ENCODE peak calls at places on chromosomes 7 and 10, in six cellular contexts. X, Q, Y, R, A and D are unnamed samples.
A peak's percentile ranks its signal among the peaks of the same experiment; 100 is the strongest.

GRCh38 chr10:76113952-76114351 is 682.5 kb downstream of the LRMDA start:
- DNase-seq in Q (no peak), R (peak; percentile 1), Y (no peak), X (no peak), A (no peak), D (peak; percentile 45)

GRCh38 chr7:1041471-1042160 is 2.7 kb upstream of the GPR146 start:
- DNase-seq in R (no peak), Q (no peak), A (no peak), Y (no peak), X (no peak), D (no peak)

GRCh38 chr7:83832009-83832408 is 183.1 kb upstream of the SEMA3E start:
- DNase-seq in Y (no peak), X (no peak), Q (no peak), R (no peak), A (no peak), D (no peak)

GRCh38 chr7:21041666-21042065 is 255.0 kb upstream of the SP8 start:
- DNase-seq in A (no peak), Y (no peak), R (no peak), X (no peak), Q (no peak), D (no peak)

GRCh38 chr7:93923946-93924345 is 2.4 kb downstream of the GNG11 start:
- DNase-seq in X (no peak), A (no peak), R (no peak), Q (no peak), Y (no peak), D (no peak)

GRCh38 chr7:57876-58275 is 134.5 kb upstream of the FAM20C start:
- DNase-seq in Y (no peak), R (peak; percentile 17), Q (no peak), A (no peak), X (peak; percentile 13), D (peak; percentile 63)

GRCh38 chr10:54133201-54133600 is 667.8 kb downstream of the PCDH15 start:
- DNase-seq in R (no peak), A (no peak), X (no peak), Y (no peak), Q (no peak), D (no peak)

GRCh38 chr7:5491251-5492044 is 67.8 kb upstream of the TNRC18 start:
- DNase-seq in R (peak; percentile 12), Y (no peak), X (no peak), A (no peak), Q (no peak), D (no peak)

GRCh38 chr10:97103682-97104081 is 82.1 kb downstream of the SLIT1 start:
- DNase-seq in A (no peak), R (no peak), X (no peak), Y (no peak), Q (no peak), D (no peak)

GRCh38 chr7:29254663-29255062 is 60.1 kb downstream of the CHN2 start:
- DNase-seq in Q (no peak), X (no peak), R (no peak), A (no peak), Y (no peak), D (no peak)

GRCh38 chr7:77794000-77794399 is 4.2 kb downstream of the TMEM60 start:
- DNase-seq in Y (no peak), Q (no peak), X (no peak), A (no peak), R (no peak), D (no peak)

GRCh38 chr10:69451784-69452251 is 553 bp downstream of the TSPAN15 start:
- DNase-seq in R (no peak), Q (peak; percentile 44), X (no peak), A (no peak), Y (peak; percentile 81), D (no peak)

GRCh38 chr7:75732016-75732521 is 6.7 kb downstream of the HIP1 start:
- DNase-seq in A (no peak), Y (no peak), R (no peak), Q (no peak), X (no peak), D (no peak)

GRCh38 chr10:116490028-116490662 is 55.6 kb upstream of the PNLIP start:
- DNase-seq in X (no peak), Q (peak; percentile 1), Y (no peak), R (peak; percentile 38), A (no peak), D (peak; percentile 3)

GRCh38 chr10:13105184-13105583 is 5.2 kb downstream of the OPTN start:
- DNase-seq in R (no peak), A (no peak), Y (no peak), Q (no peak), X (no peak), D (peak; percentile 31)

GRCh38 chr7:2376351-2377154 is 21.9 kb downstream of the EIF3B start:
- DNase-seq in A (no peak), X (peak; percentile 58), R (no peak), Y (no peak), Q (no peak), D (no peak)

GRCh38 chr7:43693687-43694398 is 35.5 kb downstream of the COA1 start:
- DNase-seq in Y (no peak), A (no peak), R (peak; percentile 59), X (no peak), Q (no peak), D (peak; percentile 90)

GRCh38 chr7:68246189-68246633 is 1249.6 kb downstream of the TYW1 start:
- DNase-seq in A (no peak), Y (no peak), X (no peak), Q (no peak), R (no peak), D (peak; percentile 30)

GRCh38 chr10:110739811-110740271 is 95.7 kb downstream of the RBM20 start:
- DNase-seq in R (no peak), A (no peak), Y (no peak), Q (no peak), X (no peak), D (peak; percentile 56)

GRCh38 chr7:22582860-22583640 is 83.1 kb upstream of the STEAP1B start:
- DNase-seq in X (no peak), A (no peak), R (peak; percentile 94), Y (no peak), Q (no peak), D (peak; percentile 94)

GRCh38 chr10:93138113-93138870 is 64.6 kb downstream of the CYP26A1 start:
- DNase-seq in X (no peak), Q (no peak), Y (peak; percentile 12), A (no peak), R (no peak), D (no peak)

GRCh38 chr7:110940756-110941155 is 150.2 kb upstream of the LRRN3 start:
- DNase-seq in Y (no peak), Q (no peak), X (no peak), A (no peak), R (no peak), D (no peak)

GRCh38 chr7:22666732-22667131 is 60.3 kb upstream of the IL6 start:
- DNase-seq in A (no peak), R (peak; percentile 54), X (no peak), Y (no peak), Q (no peak), D (peak; percentile 90)

GRCh38 chr10:30911303-30911863 is 120.3 kb downstream of the ZNF438 start:
- DNase-seq in Y (no peak), Q (no peak), R (no peak), A (no peak), X (no peak), D (peak; percentile 22)

GRCh38 chr7:92723978-92724377 is 112.4 kb downstream of the CDK6 start:
- DNase-seq in A (no peak), Y (no peak), X (peak; percentile 25), Q (no peak), R (peak; percentile 37), D (no peak)

GRCh38 chr10:101293007-101293723 is 60.8 kb upstream of the BTRC start:
- DNase-seq in A (no peak), Q (no peak), R (no peak), X (no peak), Y (no peak), D (no peak)